ENCODE peak calls at places on chromosomes 16 and 17, in eight cellular contexts. One of them, this sample, is unnamed.

GRCh38 chr16:57137566-57138273 is 45.3 kb downstream of the CPNE2 start:
- DNase-seq in Peyer's patch: no peak
- DNase-seq in Panc1: no peak
- DNase-seq in WERI-Rb-1: no peak
- DNase-seq in A549: no peak
- DNase-seq in progenitor cell of endocrine pancreas: no peak
- DNase-seq in PC-3: no peak
- DNase-seq in AG09309: no peak
- DNase-seq in this sample: no peak

GRCh38 chr16:65121870-65122723 is at the start of gene CDH11:
- DNase-seq in progenitor cell of endocrine pancreas: peak; percentile 29
- DNase-seq in WERI-Rb-1: peak; percentile 34
- DNase-seq in AG09309: peak; percentile 70
- DNase-seq in PC-3: peak; percentile 65
- DNase-seq in Peyer's patch: peak; percentile 49
- DNase-seq in Panc1: no peak
- DNase-seq in A549: no peak
- DNase-seq in this sample: no peak

GRCh38 chr16:61948414-61948813 is 87.8 kb downstream of the CDH8 start:
- DNase-seq in PC-3: no peak
- DNase-seq in WERI-Rb-1: no peak
- DNase-seq in Panc1: no peak
- DNase-seq in AG09309: no peak
- DNase-seq in progenitor cell of endocrine pancreas: no peak
- DNase-seq in Peyer's patch: no peak
- DNase-seq in A549: no peak
- DNase-seq in this sample: no peak

GRCh38 chr16:75139498-75139897 is 8.8 kb upstream of the ZFP1 start:
- DNase-seq in PC-3: no peak
- DNase-seq in progenitor cell of endocrine pancreas: no peak
- DNase-seq in Peyer's patch: no peak
- DNase-seq in AG09309: no peak
- DNase-seq in WERI-Rb-1: no peak
- DNase-seq in Panc1: no peak
- DNase-seq in A549: no peak
- DNase-seq in this sample: no peak

GRCh38 chr16:69411064-69411985 is 13.1 kb upstream of the CYB5B start:
- DNase-seq in WERI-Rb-1: no peak
- DNase-seq in Peyer's patch: peak; percentile 32
- DNase-seq in AG09309: no peak
- DNase-seq in progenitor cell of endocrine pancreas: no peak
- DNase-seq in A549: no peak
- DNase-seq in PC-3: no peak
- DNase-seq in Panc1: no peak
- DNase-seq in this sample: no peak

GRCh38 chr17:3675886-3676285 is 7.3 kb downstream of the EMC6 start:
- DNase-seq in progenitor cell of endocrine pancreas: no peak
- DNase-seq in PC-3: no peak
- DNase-seq in AG09309: no peak
- DNase-seq in WERI-Rb-1: no peak
- DNase-seq in Peyer's patch: no peak
- DNase-seq in Panc1: no peak
- DNase-seq in A549: no peak
- DNase-seq in this sample: no peak

GRCh38 chr16:84952335-84953050 is 58.8 kb downstream of the ZDHHC7 start:
- DNase-seq in AG09309: peak; percentile 55
- DNase-seq in WERI-Rb-1: peak; percentile 86
- DNase-seq in PC-3: peak; percentile 85
- DNase-seq in progenitor cell of endocrine pancreas: peak; percentile 74
- DNase-seq in Panc1: peak; percentile 61
- DNase-seq in Peyer's patch: peak; percentile 88
- DNase-seq in A549: peak; percentile 80
- DNase-seq in this sample: peak; percentile 85

GRCh38 chr16:76749780-76750375 is 441.1 kb upstream of the MON1B start:
- DNase-seq in AG09309: no peak
- DNase-seq in progenitor cell of endocrine pancreas: no peak
- DNase-seq in PC-3: peak; percentile 64
- DNase-seq in Peyer's patch: no peak
- DNase-seq in A549: no peak
- DNase-seq in Panc1: no peak
- DNase-seq in WERI-Rb-1: no peak
- DNase-seq in this sample: no peak

GRCh38 chr17:67322039-67322787 is 44.2 kb downstream of the PSMD12 start:
- DNase-seq in WERI-Rb-1: peak; percentile 88
- DNase-seq in progenitor cell of endocrine pancreas: no peak
- DNase-seq in AG09309: no peak
- DNase-seq in A549: no peak
- DNase-seq in PC-3: no peak
- DNase-seq in Peyer's patch: no peak
- DNase-seq in Panc1: no peak
- DNase-seq in this sample: no peak

GRCh38 chr17:82912571-82913089 is 72.8 kb upstream of the ZNF750 start:
- DNase-seq in A549: no peak
- DNase-seq in Panc1: no peak
- DNase-seq in AG09309: no peak
- DNase-seq in PC-3: no peak
- DNase-seq in WERI-Rb-1: no peak
- DNase-seq in progenitor cell of endocrine pancreas: no peak
- DNase-seq in Peyer's patch: no peak
- DNase-seq in this sample: no peak

GRCh38 chr16:81723098-81723723 is 55.9 kb upstream of the PLCG2 start:
- DNase-seq in A549: peak; percentile 89
- DNase-seq in AG09309: peak; percentile 53
- DNase-seq in WERI-Rb-1: peak; percentile 22
- DNase-seq in Peyer's patch: no peak
- DNase-seq in PC-3: peak; percentile 89
- DNase-seq in progenitor cell of endocrine pancreas: no peak
- DNase-seq in Panc1: peak; percentile 46
- DNase-seq in this sample: peak; percentile 72

GRCh38 chr16:85227924-85228462 is 115.7 kb upstream of the CIBAR2 start:
- DNase-seq in WERI-Rb-1: no peak
- DNase-seq in progenitor cell of endocrine pancreas: no peak
- DNase-seq in PC-3: no peak
- DNase-seq in Peyer's patch: no peak
- DNase-seq in A549: no peak
- DNase-seq in Panc1: no peak
- DNase-seq in AG09309: no peak
- DNase-seq in this sample: peak; percentile 61

GRCh38 chr16:50021509-50021908 is 3.5 kb upstream of the CNEP1R1 start:
- DNase-seq in A549: no peak
- DNase-seq in Peyer's patch: no peak
- DNase-seq in AG09309: no peak
- DNase-seq in progenitor cell of endocrine pancreas: no peak
- DNase-seq in WERI-Rb-1: peak; percentile 59
- DNase-seq in Panc1: no peak
- DNase-seq in PC-3: no peak
- DNase-seq in this sample: no peak

GRCh38 chr16:89466920-89467319 is 23.4 kb downstream of the ANKRD11 start:
- DNase-seq in Panc1: no peak
- DNase-seq in A549: no peak
- DNase-seq in PC-3: no peak
- DNase-seq in progenitor cell of endocrine pancreas: no peak
- DNase-seq in Peyer's patch: no peak
- DNase-seq in AG09309: no peak
- DNase-seq in WERI-Rb-1: no peak
- DNase-seq in this sample: no peak

DNA sequence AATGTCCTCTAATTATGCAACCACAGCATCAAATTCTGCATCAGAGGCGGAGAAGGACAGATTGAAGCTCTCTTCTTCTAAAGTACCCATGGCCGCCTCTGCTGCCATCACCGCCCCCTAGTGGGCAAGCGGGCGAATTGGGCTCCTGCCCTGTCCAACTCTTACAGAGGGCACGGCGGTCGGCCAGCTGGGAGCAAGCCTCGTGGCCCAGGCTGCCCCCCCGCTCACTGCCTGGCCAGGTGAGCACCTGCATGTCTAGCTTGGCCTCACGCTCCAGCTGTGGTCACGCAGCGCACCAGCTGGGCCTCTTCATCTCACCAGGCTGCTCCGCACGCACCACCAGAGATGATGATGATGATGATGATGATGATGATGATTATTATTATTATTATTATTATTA is 146.1 kb upstream of the TOM1L1 start:
- DNase-seq in AG09309: no peak
- DNase-seq in PC-3: no peak
- DNase-seq in Panc1: no peak
- DNase-seq in Peyer's patch: no peak
- DNase-seq in A549: no peak
- DNase-seq in progenitor cell of endocrine pancreas: no peak
- DNase-seq in WERI-Rb-1: peak; percentile 17
- DNase-seq in this sample: peak; percentile 15
- TF ChIP-seq CTCF in AG09309: no peak
- TF ChIP-seq CTCF in PC-3: peak; percentile 44
- TF ChIP-seq CTCF in Panc1: peak; percentile 40
- TF ChIP-seq CTCF in Peyer's patch: no peak
- TF ChIP-seq CTCF in A549: peak; percentile 19
- TF ChIP-seq CTCF in progenitor cell of endocrine pancreas: peak; percentile 28
- TF ChIP-seq CTCF in WERI-Rb-1: peak; percentile 66
- TF ChIP-seq CTCF in this sample: no peak

GRCh38 chr17:71460943-71461342 is 659.9 kb upstream of the SOX9 start:
- DNase-seq in Panc1: no peak
- DNase-seq in progenitor cell of endocrine pancreas: no peak
- DNase-seq in WERI-Rb-1: peak; percentile 30
- DNase-seq in A549: no peak
- DNase-seq in AG09309: no peak
- DNase-seq in Peyer's patch: peak; percentile 49
- DNase-seq in PC-3: peak; percentile 74
- DNase-seq in this sample: no peak
- TF ChIP-seq CTCF in Panc1: peak; percentile 54
- TF ChIP-seq CTCF in progenitor cell of endocrine pancreas: peak; percentile 49
- TF ChIP-seq CTCF in WERI-Rb-1: peak; percentile 47
- TF ChIP-seq CTCF in A549: peak; percentile 43
- TF ChIP-seq CTCF in AG09309: peak; percentile 51
- TF ChIP-seq CTCF in Peyer's patch: peak; percentile 43
- TF ChIP-seq CTCF in PC-3: peak; percentile 89
- TF ChIP-seq CTCF in this sample: no peak

GRCh38 chr16:3880623-3881498 is at the start of gene CREBBP:
- DNase-seq in AG09309: peak; percentile 34
- DNase-seq in progenitor cell of endocrine pancreas: peak; percentile 83
- DNase-seq in Peyer's patch: peak; percentile 95
- DNase-seq in PC-3: peak; percentile 83
- DNase-seq in WERI-Rb-1: peak; percentile 78
- DNase-seq in A549: peak; percentile 38
- DNase-seq in Panc1: no peak
- DNase-seq in this sample: peak; percentile 94

GRCh38 chr16:3878610-3879009 is 1.9 kb downstream of the CREBBP start:
- DNase-seq in AG09309: no peak
- DNase-seq in WERI-Rb-1: no peak
- DNase-seq in progenitor cell of endocrine pancreas: no peak
- DNase-seq in PC-3: no peak
- DNase-seq in Peyer's patch: no peak
- DNase-seq in A549: no peak
- DNase-seq in Panc1: no peak
- DNase-seq in this sample: no peak

GRCh38 chr16:3879258-3879886 is 1.1 kb downstream of the CREBBP start:
- DNase-seq in Panc1: no peak
- DNase-seq in PC-3: peak; percentile 10
- DNase-seq in WERI-Rb-1: peak; percentile 13
- DNase-seq in A549: no peak
- DNase-seq in AG09309: no peak
- DNase-seq in progenitor cell of endocrine pancreas: no peak
- DNase-seq in Peyer's patch: peak; percentile 65
- DNase-seq in this sample: no peak

GRCh38 chr16:3881499-3881995 is 1.0 kb upstream of the CREBBP start:
- DNase-seq in progenitor cell of endocrine pancreas: no peak
- DNase-seq in PC-3: no peak
- DNase-seq in Peyer's patch: no peak
- DNase-seq in Panc1: no peak
- DNase-seq in AG09309: no peak
- DNase-seq in WERI-Rb-1: no peak
- DNase-seq in A549: no peak
- DNase-seq in this sample: no peak

DNA sequence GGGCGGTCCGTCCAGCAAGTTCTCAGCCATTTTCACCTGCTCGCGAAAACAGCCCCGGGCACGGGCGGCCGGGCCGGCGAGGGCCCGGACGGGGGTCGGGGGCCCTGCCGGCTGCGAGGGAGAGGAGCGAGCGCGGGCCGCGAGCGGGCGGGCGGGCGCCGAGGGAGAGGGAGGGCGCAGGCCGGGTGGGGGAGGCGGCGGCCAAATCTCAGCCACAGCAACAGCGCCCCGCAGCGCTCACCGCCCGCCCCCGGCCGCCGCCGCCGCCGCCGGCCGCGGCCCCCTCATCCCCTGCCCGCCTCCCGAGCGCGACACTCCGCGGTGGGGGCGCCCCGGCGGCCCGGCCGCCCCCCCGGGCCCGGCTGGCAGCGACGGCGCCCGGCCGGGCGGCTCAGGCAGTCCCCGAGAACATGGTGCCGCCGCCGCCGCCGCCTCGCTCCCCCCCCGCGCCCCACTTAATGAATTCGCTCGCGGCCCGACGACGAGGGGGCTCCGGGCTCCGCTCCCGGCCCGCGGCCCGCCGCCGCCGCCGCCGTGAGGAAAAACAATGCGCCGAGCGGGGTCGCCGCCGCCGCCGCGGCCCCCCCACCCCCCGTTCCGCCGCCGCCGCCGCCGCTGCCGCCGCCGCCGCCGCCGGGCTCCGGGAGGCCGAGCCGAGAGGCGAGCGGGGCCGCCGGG is 487 bp downstream of the CREBBP start:
- DNase-seq in Peyer's patch: peak; percentile 88
- DNase-seq in Panc1: no peak
- DNase-seq in PC-3: peak; percentile 47
- DNase-seq in A549: peak; percentile 27
- DNase-seq in progenitor cell of endocrine pancreas: peak; percentile 44
- DNase-seq in WERI-Rb-1: peak; percentile 68
- DNase-seq in AG09309: no peak
- DNase-seq in this sample: peak; percentile 81
- TF ChIP-seq CTCF in Peyer's patch: peak; percentile 8
- TF ChIP-seq CTCF in Panc1: peak; percentile 79
- TF ChIP-seq CTCF in PC-3: no peak
- TF ChIP-seq CTCF in A549: peak; percentile 74
- TF ChIP-seq CTCF in progenitor cell of endocrine pancreas: peak; percentile 10
- TF ChIP-seq CTCF in WERI-Rb-1: peak; percentile 9
- TF ChIP-seq CTCF in AG09309: peak; percentile 13
- TF ChIP-seq CTCF in this sample: peak; percentile 50

DNA sequence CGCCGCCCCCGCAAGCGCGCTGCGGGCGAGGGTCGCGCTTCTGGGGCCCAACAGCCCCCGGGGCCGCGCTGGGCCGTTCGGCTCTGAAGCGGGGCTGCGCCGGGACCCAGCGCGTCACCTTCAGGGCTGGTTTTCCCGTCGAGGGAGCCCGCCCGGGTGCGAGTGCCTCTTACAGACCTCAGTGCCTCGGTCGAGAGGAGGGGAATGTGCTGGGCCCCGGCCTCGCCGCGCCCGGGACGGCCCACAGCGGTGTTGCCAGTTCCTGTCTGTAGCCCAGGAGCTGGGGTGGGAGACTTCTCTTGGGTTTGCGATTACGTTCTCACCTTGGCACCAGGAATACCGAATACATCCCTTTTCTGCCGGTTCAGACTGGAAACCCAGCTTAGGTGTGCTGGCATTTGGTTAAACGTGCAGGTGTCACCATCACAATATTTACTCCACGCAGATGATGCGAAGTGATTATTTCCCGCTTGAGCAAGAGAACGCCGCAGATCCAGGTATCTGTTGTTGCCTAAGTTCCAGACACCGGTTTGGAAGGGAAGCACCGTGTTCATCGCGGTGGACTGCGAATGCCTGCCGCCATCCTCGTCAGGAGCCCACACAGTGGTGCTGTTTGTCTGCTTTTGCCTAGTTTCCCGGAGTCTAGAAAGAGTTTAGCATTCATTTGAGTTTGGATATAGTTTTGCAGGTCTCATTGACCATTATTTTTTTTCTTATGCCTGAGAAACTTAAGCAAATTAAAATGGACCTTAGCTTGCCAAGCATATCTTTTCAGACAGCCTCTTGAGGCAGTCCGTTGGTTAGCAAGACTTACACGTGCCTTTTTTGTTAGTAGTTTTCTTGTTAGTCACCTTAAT is 915 bp downstream of the MAP1LC3B start:
- DNase-seq in A549: peak; percentile 41
- DNase-seq in Peyer's patch: peak; percentile 73
- DNase-seq in Panc1: no peak
- DNase-seq in WERI-Rb-1: no peak
- DNase-seq in progenitor cell of endocrine pancreas: peak; percentile 28
- DNase-seq in PC-3: peak; percentile 36
- DNase-seq in AG09309: no peak
- DNase-seq in this sample: peak; percentile 40
- TF ChIP-seq CTCF in A549: no peak
- TF ChIP-seq CTCF in Peyer's patch: peak; percentile 22
- TF ChIP-seq CTCF in Panc1: no peak
- TF ChIP-seq CTCF in WERI-Rb-1: no peak
- TF ChIP-seq CTCF in progenitor cell of endocrine pancreas: peak; percentile 14
- TF ChIP-seq CTCF in PC-3: peak; percentile 31
- TF ChIP-seq CTCF in AG09309: peak; percentile 27
- TF ChIP-seq CTCF in this sample: no peak

This sample was measured in GM10248.